ENCODE peak calls at places on chromosomes 11 and 22, in six cellular contexts. One of them, this sample, is unnamed.

GRCh38 chr22:46908641-46909107 is 146.2 kb downstream of the TBC1D22A start:
- DNase-seq in ovary: no peak
- DNase-seq in islet precursor cell: peak
- DNase-seq in sciatic nerve: no peak
- DNase-seq in skeletal muscle cell: no peak
- DNase-seq in EL: no peak
- DNase-seq in this sample: no peak

GRCh38 chr11:132300283-132300682 is 929.9 kb downstream of the NTM start:
- DNase-seq in ovary: no peak
- DNase-seq in islet precursor cell: no peak
- DNase-seq in sciatic nerve: no peak
- DNase-seq in skeletal muscle cell: no peak
- DNase-seq in EL: peak
- DNase-seq in this sample: no peak

GRCh38 chr11:88101881-88102594 is 73.2 kb downstream of the RAB38 start:
- DNase-seq in ovary: no peak
- DNase-seq in islet precursor cell: no peak
- DNase-seq in sciatic nerve: no peak
- DNase-seq in skeletal muscle cell: no peak
- DNase-seq in EL: no peak
- DNase-seq in this sample: no peak

GRCh38 chr22:19446603-19447387 is 716 bp downstream of the C22orf39 start:
- DNase-seq in ovary: no peak
- DNase-seq in islet precursor cell: no peak
- DNase-seq in sciatic nerve: no peak
- DNase-seq in skeletal muscle cell: no peak
- DNase-seq in EL: peak
- DNase-seq in this sample: no peak

GRCh38 chr11:95925011-95925410 is 1.1 kb upstream of the MTMR2 start:
- DNase-seq in ovary: no peak
- DNase-seq in islet precursor cell: no peak
- DNase-seq in sciatic nerve: no peak
- DNase-seq in skeletal muscle cell: no peak
- DNase-seq in EL: peak
- DNase-seq in this sample: no peak

GRCh38 chr22:27173530-27173929 is 516.1 kb downstream of the MIAT start:
- DNase-seq in ovary: no peak
- DNase-seq in islet precursor cell: no peak
- DNase-seq in sciatic nerve: no peak
- DNase-seq in skeletal muscle cell: no peak
- DNase-seq in EL: no peak
- DNase-seq in this sample: no peak

GRCh38 chr11:64558869-64559268 is 32.2 kb upstream of the SLC22A12 start:
- DNase-seq in ovary: no peak
- DNase-seq in islet precursor cell: peak
- DNase-seq in sciatic nerve: no peak
- DNase-seq in skeletal muscle cell: no peak
- DNase-seq in EL: no peak
- DNase-seq in this sample: no peak

GRCh38 chr11:121723261-121723741 is 270.5 kb upstream of the SORL1-AS1 start:
- DNase-seq in ovary: peak
- DNase-seq in islet precursor cell: no peak
- DNase-seq in sciatic nerve: peak
- DNase-seq in skeletal muscle cell: no peak
- DNase-seq in EL: peak
- DNase-seq in this sample: peak

GRCh38 chr22:23219787-23220484 is 39.6 kb downstream of the BCR start:
- DNase-seq in ovary: no peak
- DNase-seq in islet precursor cell: peak
- DNase-seq in sciatic nerve: no peak
- DNase-seq in skeletal muscle cell: no peak
- DNase-seq in EL: peak
- DNase-seq in this sample: no peak

GRCh38 chr11:41461057-41461681 is 1.7 kb upstream of the LRRC4C start:
- DNase-seq in ovary: no peak
- DNase-seq in islet precursor cell: no peak
- DNase-seq in sciatic nerve: no peak
- DNase-seq in skeletal muscle cell: no peak
- DNase-seq in EL: no peak
- DNase-seq in this sample: no peak

GRCh38 chr11:27401760-27402316 is 38.8 kb upstream of the CCDC34 start:
- DNase-seq in ovary: no peak
- DNase-seq in islet precursor cell: no peak
- DNase-seq in sciatic nerve: no peak
- DNase-seq in skeletal muscle cell: no peak
- DNase-seq in EL: no peak
- DNase-seq in this sample: no peak

GRCh38 chr11:94544832-94545640 is 1.3 kb downstream of the FUT4 start:
- DNase-seq in ovary: peak
- DNase-seq in islet precursor cell: peak
- DNase-seq in sciatic nerve: peak
- DNase-seq in skeletal muscle cell: no peak
- DNase-seq in EL: peak
- DNase-seq in this sample: no peak

GRCh38 chr11:113234888-113235287 is 79.5 kb upstream of the TTC12 start:
- DNase-seq in ovary: no peak
- DNase-seq in islet precursor cell: no peak
- DNase-seq in sciatic nerve: no peak
- DNase-seq in skeletal muscle cell: no peak
- DNase-seq in EL: no peak
- DNase-seq in this sample: no peak